ENCODE peak calls at places on chromosomes 2 and 18, in eight cellular contexts. One of them, this sample, is unnamed.

GRCh38 chr2:226836548-226836885 is 663 bp downstream of the RHBDD1 start:
- DNase-seq in fibroblast of gingiva: no peak
- DNase-seq in thoracic aorta: no peak
- DNase-seq in HEK293T: no peak
- DNase-seq in stimulated activated naive CD8-positive, alpha-beta T cell treated with anti-CD3 and anti-CD28 coated beads, Interleukin-15, Interleukin-2, amounts not matched to agents 100 U/mL and 50 U/mL, for 24 hours: no peak
- DNase-seq in germinal center: no peak
- DNase-seq in nucleus accumbens: no peak
- DNase-seq in activated gamma-delta T cell: no peak
- DNase-seq in this sample: no peak

GRCh38 chr2:51103205-51103604 is 71.3 kb upstream of the NRXN1 start:
- DNase-seq in fibroblast of gingiva: no peak
- DNase-seq in thoracic aorta: no peak
- DNase-seq in HEK293T: no peak
- DNase-seq in stimulated activated naive CD8-positive, alpha-beta T cell treated with anti-CD3 and anti-CD28 coated beads, Interleukin-15, Interleukin-2, amounts not matched to agents 100 U/mL and 50 U/mL, for 24 hours: no peak
- DNase-seq in germinal center: no peak
- DNase-seq in nucleus accumbens: no peak
- DNase-seq in activated gamma-delta T cell: no peak
- DNase-seq in this sample: peak

GRCh38 chr2:72921866-72922265 is 4.5 kb downstream of the EMX1 start:
- DNase-seq in fibroblast of gingiva: no peak
- DNase-seq in thoracic aorta: no peak
- DNase-seq in HEK293T: no peak
- DNase-seq in stimulated activated naive CD8-positive, alpha-beta T cell treated with anti-CD3 and anti-CD28 coated beads, Interleukin-15, Interleukin-2, amounts not matched to agents 100 U/mL and 50 U/mL, for 24 hours: no peak
- DNase-seq in germinal center: no peak
- DNase-seq in nucleus accumbens: no peak
- DNase-seq in activated gamma-delta T cell: no peak
- DNase-seq in this sample: no peak

GRCh38 chr2:152240559-152241231 is 65.1 kb upstream of the STAM2 start:
- DNase-seq in fibroblast of gingiva: no peak
- DNase-seq in thoracic aorta: no peak
- DNase-seq in HEK293T: no peak
- DNase-seq in stimulated activated naive CD8-positive, alpha-beta T cell treated with anti-CD3 and anti-CD28 coated beads, Interleukin-15, Interleukin-2, amounts not matched to agents 100 U/mL and 50 U/mL, for 24 hours: no peak
- DNase-seq in germinal center: no peak
- DNase-seq in nucleus accumbens: no peak
- DNase-seq in activated gamma-delta T cell: no peak
- DNase-seq in this sample: peak

GRCh38 chr2:150370600-150370999 is 116.9 kb downstream of the RND3 start:
- DNase-seq in fibroblast of gingiva: no peak
- DNase-seq in thoracic aorta: no peak
- DNase-seq in HEK293T: no peak
- DNase-seq in stimulated activated naive CD8-positive, alpha-beta T cell treated with anti-CD3 and anti-CD28 coated beads, Interleukin-15, Interleukin-2, amounts not matched to agents 100 U/mL and 50 U/mL, for 24 hours: no peak
- DNase-seq in germinal center: no peak
- DNase-seq in nucleus accumbens: no peak
- DNase-seq in activated gamma-delta T cell: no peak
- DNase-seq in this sample: no peak

GRCh38 chr2:216681683-216682082 is 13.7 kb downstream of the IGFBP5 start:
- DNase-seq in fibroblast of gingiva: no peak
- DNase-seq in thoracic aorta: no peak
- DNase-seq in HEK293T: no peak
- DNase-seq in stimulated activated naive CD8-positive, alpha-beta T cell treated with anti-CD3 and anti-CD28 coated beads, Interleukin-15, Interleukin-2, amounts not matched to agents 100 U/mL and 50 U/mL, for 24 hours: no peak
- DNase-seq in germinal center: no peak
- DNase-seq in nucleus accumbens: no peak
- DNase-seq in activated gamma-delta T cell: no peak
- DNase-seq in this sample: no peak

GRCh38 chr2:232338759-232339106 is 39.8 kb upstream of the ALPP start:
- DNase-seq in fibroblast of gingiva: no peak
- DNase-seq in thoracic aorta: no peak
- DNase-seq in HEK293T: no peak
- DNase-seq in stimulated activated naive CD8-positive, alpha-beta T cell treated with anti-CD3 and anti-CD28 coated beads, Interleukin-15, Interleukin-2, amounts not matched to agents 100 U/mL and 50 U/mL, for 24 hours: no peak
- DNase-seq in germinal center: no peak
- DNase-seq in nucleus accumbens: no peak
- DNase-seq in activated gamma-delta T cell: no peak
- DNase-seq in this sample: no peak

GRCh38 chr2:32135409-32135808 is 30.3 kb upstream of the SLC30A6 start:
- DNase-seq in fibroblast of gingiva: peak
- DNase-seq in thoracic aorta: no peak
- DNase-seq in HEK293T: peak
- DNase-seq in stimulated activated naive CD8-positive, alpha-beta T cell treated with anti-CD3 and anti-CD28 coated beads, Interleukin-15, Interleukin-2, amounts not matched to agents 100 U/mL and 50 U/mL, for 24 hours: no peak
- DNase-seq in germinal center: peak
- DNase-seq in nucleus accumbens: no peak
- DNase-seq in activated gamma-delta T cell: no peak
- DNase-seq in this sample: peak

GRCh38 chr2:147792966-147793617 is 51.7 kb upstream of the ACVR2A start:
- DNase-seq in fibroblast of gingiva: no peak
- DNase-seq in thoracic aorta: no peak
- DNase-seq in HEK293T: no peak
- DNase-seq in stimulated activated naive CD8-positive, alpha-beta T cell treated with anti-CD3 and anti-CD28 coated beads, Interleukin-15, Interleukin-2, amounts not matched to agents 100 U/mL and 50 U/mL, for 24 hours: no peak
- DNase-seq in germinal center: no peak
- DNase-seq in nucleus accumbens: no peak
- DNase-seq in activated gamma-delta T cell: no peak
- DNase-seq in this sample: peak

GRCh38 chr2:11560806-11561205 is 27.0 kb downstream of the GREB1 start:
- DNase-seq in fibroblast of gingiva: no peak
- DNase-seq in thoracic aorta: no peak
- DNase-seq in HEK293T: no peak
- DNase-seq in stimulated activated naive CD8-positive, alpha-beta T cell treated with anti-CD3 and anti-CD28 coated beads, Interleukin-15, Interleukin-2, amounts not matched to agents 100 U/mL and 50 U/mL, for 24 hours: no peak
- DNase-seq in germinal center: no peak
- DNase-seq in nucleus accumbens: no peak
- DNase-seq in activated gamma-delta T cell: no peak
- DNase-seq in this sample: no peak

GRCh38 chr2:12050381-12050780 is 303.9 kb downstream of the LPIN1 start:
- DNase-seq in fibroblast of gingiva: peak
- DNase-seq in thoracic aorta: no peak
- DNase-seq in HEK293T: peak
- DNase-seq in stimulated activated naive CD8-positive, alpha-beta T cell treated with anti-CD3 and anti-CD28 coated beads, Interleukin-15, Interleukin-2, amounts not matched to agents 100 U/mL and 50 U/mL, for 24 hours: no peak
- DNase-seq in germinal center: peak
- DNase-seq in nucleus accumbens: no peak
- DNase-seq in activated gamma-delta T cell: no peak
- DNase-seq in this sample: peak

GRCh38 chr2:43110442-43110871 is 115.9 kb downstream of the ZFP36L2 start:
- DNase-seq in fibroblast of gingiva: no peak
- DNase-seq in thoracic aorta: no peak
- DNase-seq in HEK293T: no peak
- DNase-seq in stimulated activated naive CD8-positive, alpha-beta T cell treated with anti-CD3 and anti-CD28 coated beads, Interleukin-15, Interleukin-2, amounts not matched to agents 100 U/mL and 50 U/mL, for 24 hours: no peak
- DNase-seq in germinal center: no peak
- DNase-seq in nucleus accumbens: no peak
- DNase-seq in activated gamma-delta T cell: no peak
- DNase-seq in this sample: peak

GRCh38 chr18:78777992-78778391 is 201.6 kb upstream of the SALL3 start:
- DNase-seq in fibroblast of gingiva: no peak
- DNase-seq in thoracic aorta: no peak
- DNase-seq in HEK293T: no peak
- DNase-seq in stimulated activated naive CD8-positive, alpha-beta T cell treated with anti-CD3 and anti-CD28 coated beads, Interleukin-15, Interleukin-2, amounts not matched to agents 100 U/mL and 50 U/mL, for 24 hours: no peak
- DNase-seq in germinal center: no peak
- DNase-seq in nucleus accumbens: no peak
- DNase-seq in activated gamma-delta T cell: no peak
- DNase-seq in this sample: no peak

GRCh38 chr18:62525611-62526010 is 2.8 kb downstream of the ZCCHC2 start:
- DNase-seq in fibroblast of gingiva: no peak
- DNase-seq in thoracic aorta: no peak
- DNase-seq in HEK293T: no peak
- DNase-seq in stimulated activated naive CD8-positive, alpha-beta T cell treated with anti-CD3 and anti-CD28 coated beads, Interleukin-15, Interleukin-2, amounts not matched to agents 100 U/mL and 50 U/mL, for 24 hours: no peak
- DNase-seq in germinal center: peak
- DNase-seq in nucleus accumbens: no peak
- DNase-seq in activated gamma-delta T cell: no peak
- DNase-seq in this sample: no peak

GRCh38 chr2:23508066-23508390 is 123.0 kb downstream of the KLHL29 start:
- DNase-seq in fibroblast of gingiva: no peak
- DNase-seq in thoracic aorta: no peak
- DNase-seq in HEK293T: no peak
- DNase-seq in stimulated activated naive CD8-positive, alpha-beta T cell treated with anti-CD3 and anti-CD28 coated beads, Interleukin-15, Interleukin-2, amounts not matched to agents 100 U/mL and 50 U/mL, for 24 hours: no peak
- DNase-seq in germinal center: no peak
- DNase-seq in nucleus accumbens: no peak
- DNase-seq in activated gamma-delta T cell: no peak
- DNase-seq in this sample: no peak

GRCh38 chr18:80033181-80034067 is 810 bp upstream of the RBFA start:
- DNase-seq in fibroblast of gingiva: peak
- DNase-seq in thoracic aorta: peak
- DNase-seq in HEK293T: no peak
- DNase-seq in stimulated activated naive CD8-positive, alpha-beta T cell treated with anti-CD3 and anti-CD28 coated beads, Interleukin-15, Interleukin-2, amounts not matched to agents 100 U/mL and 50 U/mL, for 24 hours: peak
- DNase-seq in germinal center: peak
- DNase-seq in nucleus accumbens: peak
- DNase-seq in activated gamma-delta T cell: peak
- DNase-seq in this sample: peak

GRCh38 chr18:77160515-77160914 is 27.9 kb upstream of the MBP start:
- DNase-seq in fibroblast of gingiva: no peak
- DNase-seq in thoracic aorta: no peak
- DNase-seq in HEK293T: no peak
- DNase-seq in stimulated activated naive CD8-positive, alpha-beta T cell treated with anti-CD3 and anti-CD28 coated beads, Interleukin-15, Interleukin-2, amounts not matched to agents 100 U/mL and 50 U/mL, for 24 hours: no peak
- DNase-seq in germinal center: no peak
- DNase-seq in nucleus accumbens: no peak
- DNase-seq in activated gamma-delta T cell: no peak
- DNase-seq in this sample: no peak

GRCh38 chr2:240095556-240096523 is 40.3 kb downstream of the COPS9 start:
- DNase-seq in fibroblast of gingiva: no peak
- DNase-seq in thoracic aorta: no peak
- DNase-seq in HEK293T: no peak
- DNase-seq in stimulated activated naive CD8-positive, alpha-beta T cell treated with anti-CD3 and anti-CD28 coated beads, Interleukin-15, Interleukin-2, amounts not matched to agents 100 U/mL and 50 U/mL, for 24 hours: no peak
- DNase-seq in germinal center: no peak
- DNase-seq in nucleus accumbens: no peak
- DNase-seq in activated gamma-delta T cell: no peak
- DNase-seq in this sample: no peak

GRCh38 chr2:168641636-168642035 is 160.8 kb upstream of the NOSTRIN start:
- DNase-seq in fibroblast of gingiva: no peak
- DNase-seq in thoracic aorta: no peak
- DNase-seq in HEK293T: no peak
- DNase-seq in stimulated activated naive CD8-positive, alpha-beta T cell treated with anti-CD3 and anti-CD28 coated beads, Interleukin-15, Interleukin-2, amounts not matched to agents 100 U/mL and 50 U/mL, for 24 hours: no peak
- DNase-seq in germinal center: no peak
- DNase-seq in nucleus accumbens: no peak
- DNase-seq in activated gamma-delta T cell: no peak
- DNase-seq in this sample: no peak

GRCh38 chr2:74206180-74206688 is 7.8 kb downstream of the MTHFD2 start:
- DNase-seq in fibroblast of gingiva: peak
- DNase-seq in thoracic aorta: no peak
- DNase-seq in HEK293T: no peak
- DNase-seq in stimulated activated naive CD8-positive, alpha-beta T cell treated with anti-CD3 and anti-CD28 coated beads, Interleukin-15, Interleukin-2, amounts not matched to agents 100 U/mL and 50 U/mL, for 24 hours: peak
- DNase-seq in germinal center: no peak
- DNase-seq in nucleus accumbens: no peak
- DNase-seq in activated gamma-delta T cell: no peak
- DNase-seq in this sample: peak

GRCh38 chr2:186546842-186547241 is 43.0 kb upstream of the ITGAV start:
- DNase-seq in fibroblast of gingiva: peak
- DNase-seq in thoracic aorta: no peak
- DNase-seq in HEK293T: no peak
- DNase-seq in stimulated activated naive CD8-positive, alpha-beta T cell treated with anti-CD3 and anti-CD28 coated beads, Interleukin-15, Interleukin-2, amounts not matched to agents 100 U/mL and 50 U/mL, for 24 hours: no peak
- DNase-seq in germinal center: no peak
- DNase-seq in nucleus accumbens: no peak
- DNase-seq in activated gamma-delta T cell: no peak
- DNase-seq in this sample: peak

GRCh38 chr18:34386803-34387202 is 162.1 kb upstream of the NOL4 start:
- DNase-seq in fibroblast of gingiva: no peak
- DNase-seq in thoracic aorta: no peak
- DNase-seq in HEK293T: no peak
- DNase-seq in stimulated activated naive CD8-positive, alpha-beta T cell treated with anti-CD3 and anti-CD28 coated beads, Interleukin-15, Interleukin-2, amounts not matched to agents 100 U/mL and 50 U/mL, for 24 hours: no peak
- DNase-seq in germinal center: no peak
- DNase-seq in nucleus accumbens: no peak
- DNase-seq in activated gamma-delta T cell: no peak
- DNase-seq in this sample: no peak

GRCh38 chr2:180707867-180708205 is 272.6 kb upstream of the UBE2E3 start:
- DNase-seq in fibroblast of gingiva: peak
- DNase-seq in thoracic aorta: no peak
- DNase-seq in HEK293T: no peak
- DNase-seq in stimulated activated naive CD8-positive, alpha-beta T cell treated with anti-CD3 and anti-CD28 coated beads, Interleukin-15, Interleukin-2, amounts not matched to agents 100 U/mL and 50 U/mL, for 24 hours: no peak
- DNase-seq in germinal center: no peak
- DNase-seq in nucleus accumbens: no peak
- DNase-seq in activated gamma-delta T cell: no peak
- DNase-seq in this sample: peak

GRCh38 chr2:165911231-165911630 is 42.3 kb downstream of the TTC21B start:
- DNase-seq in fibroblast of gingiva: peak
- DNase-seq in thoracic aorta: no peak
- DNase-seq in HEK293T: no peak
- DNase-seq in stimulated activated naive CD8-positive, alpha-beta T cell treated with anti-CD3 and anti-CD28 coated beads, Interleukin-15, Interleukin-2, amounts not matched to agents 100 U/mL and 50 U/mL, for 24 hours: no peak
- DNase-seq in germinal center: no peak
- DNase-seq in nucleus accumbens: no peak
- DNase-seq in activated gamma-delta T cell: no peak
- DNase-seq in this sample: peak

GRCh38 chr2:138029238-138029637 is 65.0 kb downstream of the HNMT start:
- DNase-seq in fibroblast of gingiva: peak
- DNase-seq in thoracic aorta: no peak
- DNase-seq in HEK293T: no peak
- DNase-seq in stimulated activated naive CD8-positive, alpha-beta T cell treated with anti-CD3 and anti-CD28 coated beads, Interleukin-15, Interleukin-2, amounts not matched to agents 100 U/mL and 50 U/mL, for 24 hours: no peak
- DNase-seq in germinal center: no peak
- DNase-seq in nucleus accumbens: no peak
- DNase-seq in activated gamma-delta T cell: no peak
- DNase-seq in this sample: peak

GRCh38 chr2:88263861-88264260 is 93.7 kb downstream of the THNSL2 start:
- DNase-seq in fibroblast of gingiva: no peak
- DNase-seq in thoracic aorta: no peak
- DNase-seq in HEK293T: no peak
- DNase-seq in stimulated activated naive CD8-positive, alpha-beta T cell treated with anti-CD3 and anti-CD28 coated beads, Interleukin-15, Interleukin-2, amounts not matched to agents 100 U/mL and 50 U/mL, for 24 hours: no peak
- DNase-seq in germinal center: no peak
- DNase-seq in nucleus accumbens: no peak
- DNase-seq in activated gamma-delta T cell: no peak
- DNase-seq in this sample: no peak

GRCh38 chr2:200253631-200254030 is 52.9 kb upstream of the SPATS2L start:
- DNase-seq in fibroblast of gingiva: peak
- DNase-seq in thoracic aorta: no peak
- DNase-seq in HEK293T: no peak
- DNase-seq in stimulated activated naive CD8-positive, alpha-beta T cell treated with anti-CD3 and anti-CD28 coated beads, Interleukin-15, Interleukin-2, amounts not matched to agents 100 U/mL and 50 U/mL, for 24 hours: no peak
- DNase-seq in germinal center: no peak
- DNase-seq in nucleus accumbens: no peak
- DNase-seq in activated gamma-delta T cell: no peak
- DNase-seq in this sample: peak

GRCh38 chr2:66531156-66531555 is 96.2 kb downstream of the MEIS1 start:
- DNase-seq in fibroblast of gingiva: no peak
- DNase-seq in thoracic aorta: no peak
- DNase-seq in HEK293T: no peak
- DNase-seq in stimulated activated naive CD8-positive, alpha-beta T cell treated with anti-CD3 and anti-CD28 coated beads, Interleukin-15, Interleukin-2, amounts not matched to agents 100 U/mL and 50 U/mL, for 24 hours: no peak
- DNase-seq in germinal center: no peak
- DNase-seq in nucleus accumbens: no peak
- DNase-seq in activated gamma-delta T cell: no peak
- DNase-seq in this sample: no peak

GRCh38 chr2:241692448-241692847 is 5.8 kb upstream of the DTYMK start:
- DNase-seq in fibroblast of gingiva: peak
- DNase-seq in thoracic aorta: no peak
- DNase-seq in HEK293T: no peak
- DNase-seq in stimulated activated naive CD8-positive, alpha-beta T cell treated with anti-CD3 and anti-CD28 coated beads, Interleukin-15, Interleukin-2, amounts not matched to agents 100 U/mL and 50 U/mL, for 24 hours: no peak
- DNase-seq in germinal center: no peak
- DNase-seq in nucleus accumbens: no peak
- DNase-seq in activated gamma-delta T cell: no peak
- DNase-seq in this sample: peak

GRCh38 chr2:198762456-198762855 is 695.3 kb downstream of the SATB2 start:
- DNase-seq in fibroblast of gingiva: no peak
- DNase-seq in thoracic aorta: no peak
- DNase-seq in HEK293T: no peak
- DNase-seq in stimulated activated naive CD8-positive, alpha-beta T cell treated with anti-CD3 and anti-CD28 coated beads, Interleukin-15, Interleukin-2, amounts not matched to agents 100 U/mL and 50 U/mL, for 24 hours: no peak
- DNase-seq in germinal center: no peak
- DNase-seq in nucleus accumbens: no peak
- DNase-seq in activated gamma-delta T cell: no peak
- DNase-seq in this sample: no peak

GRCh38 chr2:147182260-147182659 is 662.6 kb upstream of the ACVR2A start:
- DNase-seq in fibroblast of gingiva: no peak
- DNase-seq in thoracic aorta: no peak
- DNase-seq in HEK293T: no peak
- DNase-seq in stimulated activated naive CD8-positive, alpha-beta T cell treated with anti-CD3 and anti-CD28 coated beads, Interleukin-15, Interleukin-2, amounts not matched to agents 100 U/mL and 50 U/mL, for 24 hours: peak
- DNase-seq in germinal center: no peak
- DNase-seq in nucleus accumbens: no peak
- DNase-seq in activated gamma-delta T cell: no peak
- DNase-seq in this sample: no peak

GRCh38 chr2:105919191-105919811 is 174.6 kb downstream of the NCK2 start:
- DNase-seq in fibroblast of gingiva: no peak
- DNase-seq in thoracic aorta: no peak
- DNase-seq in HEK293T: no peak
- DNase-seq in stimulated activated naive CD8-positive, alpha-beta T cell treated with anti-CD3 and anti-CD28 coated beads, Interleukin-15, Interleukin-2, amounts not matched to agents 100 U/mL and 50 U/mL, for 24 hours: no peak
- DNase-seq in germinal center: no peak
- DNase-seq in nucleus accumbens: no peak
- DNase-seq in activated gamma-delta T cell: no peak
- DNase-seq in this sample: no peak

GRCh38 chr2:20052872-20053281 is 1.4 kb upstream of the LAPTM4A start:
- DNase-seq in fibroblast of gingiva: peak
- DNase-seq in thoracic aorta: peak
- DNase-seq in HEK293T: peak
- DNase-seq in stimulated activated naive CD8-positive, alpha-beta T cell treated with anti-CD3 and anti-CD28 coated beads, Interleukin-15, Interleukin-2, amounts not matched to agents 100 U/mL and 50 U/mL, for 24 hours: peak
- DNase-seq in germinal center: no peak
- DNase-seq in nucleus accumbens: no peak
- DNase-seq in activated gamma-delta T cell: no peak
- DNase-seq in this sample: peak

GRCh38 chr2:112259509-112260294 is 4.9 kb upstream of the ZC3H8 start:
- DNase-seq in fibroblast of gingiva: peak
- DNase-seq in thoracic aorta: peak
- DNase-seq in HEK293T: peak
- DNase-seq in stimulated activated naive CD8-positive, alpha-beta T cell treated with anti-CD3 and anti-CD28 coated beads, Interleukin-15, Interleukin-2, amounts not matched to agents 100 U/mL and 50 U/mL, for 24 hours: peak
- DNase-seq in germinal center: peak
- DNase-seq in nucleus accumbens: peak
- DNase-seq in activated gamma-delta T cell: peak
- DNase-seq in this sample: peak

This sample was measured in AG10803.